ENCODE peak calls at places on chromosomes 6 and 20, in seven cellular contexts. N is stimulated activated CD4-positive, alpha-beta T cell treated with anti-CD3 and anti-CD28 coated beads, TNF-alpha, amount 100 ng/mL, for 48 hours; I is GM12892; X is HTR-8/SVneo; P is RKO; D is activated T-cell treated with anti-CD3 and anti-CD28 coated beads for 1 hour; F is activated T-helper 1 cell treated with anti-CD3 and anti-CD28 coated beads, Interleukin-12 subunit alpha, Interleukin-12 subunit beta, Interleukin-2, Interleukin-4 antibody, amounts not matched to agents 30 ng/mL and 10 ng/mL and 1 ng/mL, durations not matched to agents 14 hours and 24 hours and 36 hours. L is an unnamed sample.
A peak's percentile ranks its signal among the peaks of the same experiment; 100 is the strongest.

GRCh38 chr6:144477396-144477795 is 192.3 kb downstream of the UTRN start:
- DNase-seq in N (no peak), I (no peak), X (no peak), P (no peak), D (no peak), F (no peak), L (no peak)

GRCh38 chr6:159212881-159213280 is 43.7 kb downstream of the FNDC1 start:
- DNase-seq in N (no peak), I (no peak), X (no peak), P (no peak), D (no peak), F (no peak), L (no peak)

GRCh38 chr6:97963148-97963680 is 680.2 kb upstream of the MMS22L start:
- DNase-seq in N (no peak), I (no peak), X (no peak), P (no peak), D (no peak), F (no peak), L (no peak)

GRCh38 chr6:53503060-53503459 is 41.8 kb downstream of the GCLC start:
- DNase-seq in N (no peak), I (no peak), X (no peak), P (no peak), D (no peak), F (no peak), L (no peak)

GRCh38 chr6:107652526-107653182 is 162.7 kb downstream of the SOBP start:
- DNase-seq in N (no peak), I (no peak), X (no peak), P (no peak), D (no peak), F (no peak), L (no peak)

GRCh38 chr6:31252625-31253024 is 19.3 kb downstream of the HLA-C start:
- DNase-seq in N (no peak), I (no peak), X (no peak), P (no peak), D (no peak), F (no peak), L (no peak)

GRCh38 chr6:143176090-143177021 is 115.7 kb downstream of the AIG1 start:
- DNase-seq in N (no peak), I (no peak), X (no peak), P (no peak), D (no peak), F (no peak), L (no peak)

GRCh38 chr20:62237772-62238568 is at the start of gene OSBPL2:
- DNase-seq in N (peak; percentile 99), I (peak; percentile 100), X (peak; percentile 100), P (peak; percentile 99), D (peak; percentile 100), F (peak; percentile 100), L (peak; percentile 97)

GRCh38 chr6:23176471-23176870 is 607.1 kb downstream of the HDGFL1 start:
- DNase-seq in N (no peak), I (no peak), X (no peak), P (no peak), D (no peak), F (no peak), L (no peak)

GRCh38 chr6:14975124-14975815 is 270.6 kb upstream of the JARID2 start:
- DNase-seq in N (no peak), I (no peak), X (no peak), P (peak; percentile 8), D (no peak), F (no peak), L (no peak)

GRCh38 chr6:154738561-154738961 is 5.3 kb downstream of the SCAF8 start:
- DNase-seq in N (no peak), I (no peak), X (no peak), P (no peak), D (no peak), F (no peak), L (no peak)

GRCh38 chr6:105302617-105303128 is 100.2 kb downstream of the PREP start:
- DNase-seq in N (no peak), I (no peak), X (no peak), P (no peak), D (no peak), F (no peak), L (no peak)

GRCh38 chr6:149217466-149217888 is 100.0 kb upstream of the TAB2 start:
- DNase-seq in N (no peak), I (no peak), X (no peak), P (peak; percentile 9), D (no peak), F (no peak), L (no peak)

GRCh38 chr6:44043036-44043478 is 84.2 kb downstream of the MRPL14 start:
- DNase-seq in N (no peak), I (no peak), X (no peak), P (no peak), D (no peak), F (no peak), L (no peak)

GRCh38 chr6:112243861-112244415 is 10.4 kb downstream of the LAMA4 start:
- DNase-seq in N (no peak), I (no peak), X (no peak), P (no peak), D (no peak), F (no peak), L (no peak)

GRCh38 chr20:4708856-4709255 is 12.9 kb upstream of the PRND start:
- DNase-seq in N (no peak), I (no peak), X (no peak), P (no peak), D (no peak), F (no peak), L (no peak)

GRCh38 chr6:30717129-30717844 is at the start of gene MDC1:
- DNase-seq in N (peak; percentile 97), I (peak; percentile 86), X (peak; percentile 97), P (peak; percentile 100), D (peak; percentile 96), F (peak; percentile 99), L (peak; percentile 97)

GRCh38 chr6:38806271-38806670 is 91.2 kb downstream of the DNAH8 start:
- DNase-seq in N (no peak), I (no peak), X (no peak), P (no peak), D (no peak), F (no peak), L (peak; percentile 58)

GRCh38 chr20:38076548-38076947 is 43.0 kb downstream of the RPRD1B start:
- DNase-seq in N (no peak), I (no peak), X (no peak), P (no peak), D (no peak), F (no peak), L (no peak)

GRCh38 chr20:16475225-16475624 is 98.0 kb downstream of the KIF16B start:
- DNase-seq in N (no peak), I (no peak), X (no peak), P (no peak), D (no peak), F (no peak), L (no peak)

GRCh38 chr6:96963809-96964208 is 39.3 kb downstream of the KLHL32 start:
- DNase-seq in N (no peak), I (no peak), X (no peak), P (no peak), D (no peak), F (no peak), L (no peak)

GRCh38 chr6:156154896-156155295 is 622.3 kb upstream of the ARID1B start:
- DNase-seq in N (no peak), I (no peak), X (no peak), P (no peak), D (no peak), F (no peak), L (no peak)

GRCh38 chr20:52231230-52231746 is 39.7 kb upstream of the ZFP64 start:
- DNase-seq in N (no peak), I (no peak), X (no peak), P (no peak), D (no peak), F (no peak), L (no peak)

L was measured in NCI-H1092.